ENCODE peak calls at places on chromosomes 16 and 17, in five cellular contexts. N, U, R, E and C are unnamed samples.

GRCh38 chr16:67156146-67156844 is 3.4 kb downstream of the TRADD start:
- DNase-seq in N (no peak), U (no peak), R (no peak), E (no peak), C (no peak)

GRCh38 chr16:51682905-51683304 is 531.8 kb upstream of the SALL1 start:
- DNase-seq in N (no peak), U (no peak), R (no peak), E (no peak), C (no peak)

GRCh38 chr17:42548070-42548837 is 4.5 kb upstream of the HSD17B1 start:
- DNase-seq in N (no peak), U (peak), R (peak), E (no peak), C (peak)

GRCh38 chr16:1278456-1278855 is 22.6 kb downstream of the TPSD1 start:
- DNase-seq in N (no peak), U (no peak), R (no peak), E (no peak), C (no peak)

GRCh38 chr16:55116165-55116894 is 185.7 kb downstream of the IRX5 start:
- DNase-seq in N (peak), U (no peak), R (no peak), E (no peak), C (no peak)

GRCh38 chr16:47374629-47375028 is 86.2 kb downstream of the ITFG1 start:
- DNase-seq in N (no peak), U (no peak), R (no peak), E (no peak), C (no peak)

GRCh38 chr17:48547839-48548686 is 3.2 kb upstream of the HOXB2 start:
- DNase-seq in N (no peak), U (peak), R (no peak), E (no peak), C (no peak)

GRCh38 chr16:27950488-27950887 is 113.0 kb downstream of the GSG1L start:
- DNase-seq in N (no peak), U (no peak), R (no peak), E (no peak), C (no peak)

GRCh38 chr17:78973792-78974520 is 5.8 kb downstream of the LGALS3BP start:
- DNase-seq in N (no peak), U (no peak), R (no peak), E (no peak), C (no peak)